ENCODE peak calls at places on chromosome 5, in nine cellular contexts. X is choroid plexus epithelial cell; S is HTR-8/SVneo; R is stimulated activated CD4-positive, alpha-beta T cell treated with anti-CD3 and anti-CD28 coated beads, Interleukin-12 subunit alpha, Interleukin-12 subunit beta, amount 100 ng/mL, for 4 hours; Y is amniotic stem cell; A is sciatic nerve; M is NCI-H2029 treated with DMSO at 0.1 percent for 48 hours; Q is GM23248; T is putamen. P is an unnamed sample.

GRCh38 chr5:111834926-111835599 is 78.1 kb upstream of the NREP start:
- DNase-seq in Y (no peak), X (peak), A (no peak), M (no peak), R (no peak), Q (peak), T (no peak), S (no peak), P (no peak)

GRCh38 chr5:141757402-141757801 is 75.4 kb upstream of the ARAP3 start:
- DNase-seq in S (peak), R (no peak), X (peak), T (no peak), M (no peak), Q (peak), A (no peak), Y (no peak), P (no peak)

GRCh38 chr5:94375801-94376200 is 242.6 kb downstream of the KIAA0825 start:
- DNase-seq in X (peak), Y (no peak), Q (peak), R (no peak), T (no peak), S (no peak), M (peak), A (no peak), P (no peak)

GRCh38 chr5:17190242-17190778 is 27.1 kb upstream of the BASP1 start:
- DNase-seq in T (peak), Y (no peak), M (peak), S (peak), Q (peak), X (peak), A (no peak), R (no peak), P (peak)

GRCh38 chr5:142184939-142185526 is 76.5 kb downstream of the NDFIP1 start:
- DNase-seq in R (no peak), X (no peak), Y (no peak), A (no peak), T (no peak), S (no peak), M (no peak), Q (peak), P (no peak)

GRCh38 chr5:138914338-138914737 is 39.2 kb upstream of the LRRTM2 start:
- DNase-seq in Q (no peak), X (no peak), S (no peak), R (no peak), A (no peak), M (no peak), T (no peak), Y (no peak), P (no peak)

GRCh38 chr5:110716247-110717245 is 9.9 kb downstream of the TMEM232 start:
- DNase-seq in X (peak), R (no peak), S (no peak), Q (no peak), T (peak), A (no peak), M (no peak), Y (no peak), P (peak)

GRCh38 chr5:78496373-78496772 is 136.0 kb downstream of the SCAMP1 start:
- DNase-seq in X (peak), S (no peak), R (no peak), Q (peak), T (no peak), Y (no peak), A (no peak), M (no peak), P (no peak)

GRCh38 chr5:74648835-74649286 is 8.3 kb upstream of the ENC1 start:
- DNase-seq in Q (peak), X (peak), R (no peak), M (peak), A (no peak), S (no peak), T (peak), Y (peak), P (peak)

GRCh38 chr5:68011259-68011760 is 204.2 kb upstream of the PIK3R1 start:
- DNase-seq in Y (no peak), S (no peak), A (no peak), M (no peak), X (no peak), R (no peak), Q (no peak), T (no peak), P (no peak)

GRCh38 chr5:169268019-169268418 is 32.9 kb downstream of the SLIT3 start:
- DNase-seq in T (no peak), Y (no peak), A (no peak), R (no peak), M (no peak), S (no peak), X (no peak), Q (peak), P (no peak)

GRCh38 chr5:126354012-126354856 is 69.0 kb upstream of the GRAMD2B start:
- DNase-seq in T (peak), A (no peak), Y (peak), X (peak), S (peak), M (no peak), R (no peak), Q (peak), P (peak)

GRCh38 chr5:3191585-3191984 is 404.0 kb upstream of the IRX1 start:
- DNase-seq in T (no peak), Q (no peak), R (no peak), X (no peak), M (no peak), S (no peak), Y (no peak), A (no peak), P (no peak)

GRCh38 chr5:150361301-150361700 is 3.8 kb downstream of the TCOF1 start:
- DNase-seq in A (no peak), X (no peak), Y (no peak), Q (no peak), T (no peak), S (no peak), R (no peak), M (no peak), P (no peak)

GRCh38 chr5:73266309-73266708 is 93.3 kb downstream of the TMEM174 start:
- DNase-seq in X (no peak), T (no peak), Q (peak), M (no peak), R (no peak), S (no peak), Y (no peak), A (no peak), P (no peak)

GRCh38 chr5:71483355-71483754 is 27.9 kb downstream of the BDP1 start:
- DNase-seq in Q (peak), Y (no peak), M (no peak), T (no peak), X (peak), S (peak), A (no peak), R (no peak), P (no peak)

GRCh38 chr5:79847561-79847960 is 143.5 kb downstream of the MTX3 start:
- DNase-seq in X (no peak), R (no peak), A (no peak), S (no peak), Y (no peak), T (no peak), Q (no peak), M (no peak), P (no peak)

GRCh38 chr5:35855221-35855620 is 1.5 kb upstream of the IL7R start:
- DNase-seq in Y (no peak), M (no peak), X (peak), A (no peak), T (no peak), R (no peak), S (no peak), Q (no peak), P (no peak)

GRCh38 chr5:9498541-9499497 is 47.1 kb downstream of the SEMA5A start:
- DNase-seq in S (peak), R (no peak), T (no peak), Q (peak), A (no peak), M (no peak), Y (no peak), X (peak), P (no peak)

GRCh38 chr5:141476132-141476909 is 555 bp downstream of the PCDHGC3 start:
- DNase-seq in M (peak), R (no peak), T (no peak), A (peak), X (peak), Q (peak), S (peak), Y (peak), P (no peak)

GRCh38 chr5:148398698-148399121 is 15.0 kb downstream of the FBXO38 start:
- DNase-seq in X (no peak), T (no peak), A (no peak), M (no peak), R (no peak), S (no peak), Y (no peak), Q (no peak), P (no peak)

GRCh38 chr5:54965806-54966205 is 19.6 kb downstream of the ESM1 start:
- DNase-seq in R (no peak), X (peak), M (no peak), A (no peak), T (no peak), Q (no peak), Y (no peak), S (no peak), P (no peak)

GRCh38 chr5:102271759-102272158 is 24.3 kb downstream of the SLCO4C1 start:
- DNase-seq in Y (no peak), A (no peak), S (no peak), T (no peak), Q (no peak), R (no peak), M (no peak), X (no peak), P (no peak)

GRCh38 chr5:111111956-111112355 is 19.8 kb downstream of the WDR36 start:
- DNase-seq in M (no peak), R (no peak), S (no peak), T (no peak), X (no peak), A (no peak), Q (no peak), Y (no peak), P (no peak)

GRCh38 chr5:154241021-154241420 is 50.5 kb downstream of the GALNT10 start:
- DNase-seq in X (no peak), M (no peak), Q (no peak), R (no peak), T (no peak), A (no peak), Y (no peak), S (no peak), P (no peak)

GRCh38 chr5:134371834-134372340 is 518 bp downstream of the UBE2B start:
- DNase-seq in A (peak), Q (peak), X (peak), M (no peak), Y (no peak), R (peak), S (peak), T (peak), P (peak)

GRCh38 chr5:92119110-92119509 is 736.0 kb upstream of the ARRDC3 start:
- DNase-seq in R (no peak), Y (no peak), T (no peak), S (no peak), M (no peak), Q (no peak), X (no peak), A (no peak), P (no peak)

GRCh38 chr5:172350212-172351181 is 66.9 kb upstream of the UBTD2 start:
- DNase-seq in X (no peak), R (no peak), Q (no peak), Y (no peak), T (no peak), S (no peak), M (no peak), A (no peak), P (no peak)

GRCh38 chr5:159198063-159199036 is 11.0 kb downstream of the RNF145 start:
- DNase-seq in M (no peak), Q (no peak), S (no peak), T (no peak), A (no peak), X (no peak), Y (no peak), R (no peak), P (no peak)

GRCh38 chr5:126816649-126817048 is 39.7 kb downstream of the LMNB1 start:
- DNase-seq in S (no peak), R (no peak), M (no peak), T (no peak), A (no peak), Y (no peak), X (no peak), Q (no peak), P (no peak)

GRCh38 chr5:69136296-69136695 is 30.7 kb upstream of the CCNB1 start:
- DNase-seq in M (no peak), R (no peak), Q (no peak), X (peak), A (no peak), T (no peak), Y (no peak), S (no peak), P (no peak)

GRCh38 chr5:112684737-112685136 is 52.9 kb upstream of the APC start:
- DNase-seq in A (no peak), M (no peak), Q (peak), S (no peak), X (peak), R (no peak), T (peak), Y (peak), P (peak)

GRCh38 chr5:72561407-72561972 is 54.3 kb upstream of the ZNF366 start:
- DNase-seq in T (no peak), X (no peak), S (no peak), R (no peak), M (no peak), A (no peak), Y (no peak), Q (no peak), P (no peak)